ENCODE peak calls at places on chromosome 4, in eight cellular contexts. V, M, U, K, E, H, I and Q are unnamed samples.

GRCh38 chr4:1797861-1798529 is 4.9 kb downstream of the FGFR3 start:
- DNase-seq in K (peak), M (no peak), I (no peak), E (no peak), V (no peak), U (peak), H (no peak), Q (no peak)

GRCh38 chr4:22850630-22851029 is 157.9 kb downstream of the GBA3 start:
- DNase-seq in H (no peak), I (no peak), M (no peak), K (no peak), E (no peak), V (no peak), U (no peak), Q (no peak)

GRCh38 chr4:66091801-66092200 is 421.5 kb upstream of the EPHA5 start:
- DNase-seq in M (no peak), K (no peak), V (no peak), E (no peak), U (no peak), I (no peak), H (no peak), Q (no peak)

GRCh38 chr4:4204401-4204745 is 22.4 kb downstream of the OTOP1 start:
- DNase-seq in U (no peak), I (no peak), V (no peak), M (no peak), K (no peak), E (no peak), H (no peak), Q (no peak)

GRCh38 chr4:117093581-117093980 is 8.2 kb upstream of the TRAM1L1 start:
- DNase-seq in M (no peak), H (no peak), V (no peak), I (no peak), E (no peak), K (no peak), U (no peak), Q (peak)

GRCh38 chr4:127708985-127709384 is 21.2 kb upstream of the SLC25A31 start:
- DNase-seq in U (no peak), I (no peak), V (peak), M (no peak), E (no peak), H (no peak), K (no peak), Q (peak)

GRCh38 chr4:32661229-32661628 is 1941.1 kb downstream of the PCDH7 start:
- DNase-seq in K (no peak), E (no peak), H (no peak), M (no peak), U (no peak), I (no peak), V (no peak), Q (no peak)

GRCh38 chr4:24105183-24106039 is 215.6 kb upstream of the PPARGC1A start:
- DNase-seq in V (no peak), U (no peak), I (peak), K (no peak), M (peak), E (no peak), H (no peak), Q (peak)

GRCh38 chr4:164977243-164978164 is at the start of gene TRIM61:
- DNase-seq in K (peak), H (peak), E (peak), M (no peak), U (peak), V (peak), I (no peak), Q (no peak)

GRCh38 chr4:98624144-98624543 is 34.3 kb downstream of the TSPAN5 start:
- DNase-seq in E (no peak), I (no peak), V (no peak), M (no peak), H (no peak), U (no peak), K (no peak), Q (no peak)

GRCh38 chr4:110620352-110621327 is 2.2 kb downstream of the PITX2 start:
- DNase-seq in I (peak), K (no peak), H (no peak), V (no peak), E (no peak), U (no peak), M (no peak), Q (peak)

GRCh38 chr4:182711211-182711610 is 206.0 kb downstream of the DCTD start:
- DNase-seq in K (no peak), I (no peak), E (no peak), M (no peak), H (no peak), U (no peak), V (no peak), Q (no peak)

GRCh38 chr4:173461170-173461569 is 62.3 kb upstream of the SCRG1 start:
- DNase-seq in K (no peak), V (no peak), I (no peak), H (no peak), E (no peak), M (no peak), U (no peak), Q (no peak)

GRCh38 chr4:84875636-84876371 is 90.7 kb downstream of the WDFY3 start:
- DNase-seq in U (no peak), H (no peak), I (no peak), E (no peak), K (no peak), V (no peak), M (no peak), Q (no peak)

GRCh38 chr4:183241322-183241640 is 78.8 kb downstream of the CLDN22 start:
- DNase-seq in V (no peak), K (no peak), U (no peak), E (no peak), H (no peak), M (no peak), I (no peak), Q (peak)

GRCh38 chr4:111198426-111198825 is 575.5 kb upstream of the PITX2 start:
- DNase-seq in I (no peak), V (no peak), H (no peak), E (no peak), M (no peak), K (no peak), U (no peak), Q (no peak)

GRCh38 chr4:103008875-103009729 is 10.4 kb downstream of the SLC9B1 start:
- DNase-seq in V (peak), I (no peak), K (no peak), U (no peak), M (peak), E (no peak), H (peak), Q (peak)

GRCh38 chr4:7988437-7988836 is 48.8 kb upstream of the AFAP1 start:
- DNase-seq in H (no peak), U (no peak), K (no peak), V (no peak), E (no peak), M (no peak), I (no peak), Q (no peak)

GRCh38 chr4:173518419-173519102 is 11.5 kb downstream of the HAND2 start:
- DNase-seq in I (no peak), M (no peak), H (no peak), V (no peak), U (no peak), E (no peak), K (no peak), Q (no peak)

GRCh38 chr4:99863804-99864203 is 30.4 kb downstream of the LAMTOR3 start:
- DNase-seq in M (no peak), I (no peak), K (no peak), H (no peak), E (no peak), U (no peak), V (no peak), Q (no peak)